ENCODE peak calls at places on chromosomes 7 and 10, in nine cellular contexts. W is transverse colon, G is astrocyte, U is body of pancreas, R is right atrium auricular region, J is pancreas, K is fibroblast of lung, Z is IMR-90, T is spleen. Y is an unnamed sample. For H3K4me1 and H3K9me3, the result is how much of the 10 kb centered on the place peaks cover.

GRCh38 chr7:27161214-27161720 is 4.1 kb downstream of the HOXA9 start:
- DNase-seq in W (peak), G (no peak), U (no peak), R (no peak), J (peak), K (no peak), Z (no peak), T (peak), Y (no peak)

GRCh38 chr10:44399478-44400451 is 14.9 kb upstream of the CXCL12 start:
- DNase-seq in W (no peak), G (no peak), U (no peak), R (peak), J (no peak), K (no peak), Z (no peak), T (peak), Y (no peak)

GRCh38 chr7:1667566-1668485 is 2.3 kb upstream of the ELFN1 start:
- DNase-seq in W (no peak), G (no peak), U (peak), R (no peak), J (peak), K (no peak), Z (no peak), T (peak), Y (no peak)

GRCh38 chr7:54663186-54663585 is 95.8 kb downstream of the SEC61G start:
- DNase-seq in W (no peak), G (no peak), U (no peak), R (no peak), J (no peak), K (no peak), Z (no peak), T (no peak), Y (no peak)

GRCh38 chr7:76282344-76283253 is 19.9 kb upstream of the HSPB1 start:
- DNase-seq in W (no peak), G (no peak), U (peak), R (no peak), J (peak), K (peak), Z (no peak), T (no peak), Y (peak)

GRCh38 chr7:132145466-132145865 is 430.8 kb downstream of the PLXNA4 start:
- DNase-seq in W (no peak), G (peak), U (no peak), R (peak), J (no peak), K (peak), Z (peak), T (no peak), Y (no peak)

GRCh38 chr10:24349379-24350110 is 140.6 kb downstream of the KIAA1217 start:
- DNase-seq in W (no peak), G (peak), U (no peak), R (no peak), J (no peak), K (peak), Z (peak), T (no peak), Y (no peak)

GRCh38 chr10:68598978-68599753 is 39.0 kb downstream of the TET1 start:
- DNase-seq in W (peak), G (peak), U (peak), R (no peak), J (peak), K (peak), Z (peak), T (peak), Y (no peak)

GRCh38 chr10:46017733-46018132 is 12.7 kb downstream of the NCOA4 start:
- DNase-seq in W (no peak), G (no peak), U (no peak), R (no peak), J (no peak), K (no peak), Z (no peak), T (no peak), Y (no peak)

GRCh38 chr7:83947260-83947659 is 247.3 kb downstream of the SEMA3A start:
- DNase-seq in W (peak), G (no peak), U (peak), R (no peak), J (no peak), K (no peak), Z (no peak), T (no peak), Y (no peak)

GRCh38 chr7:102080371-102081243 is 206.1 kb upstream of the SH2B2 start:
- DNase-seq in W (no peak), G (no peak), U (no peak), R (no peak), J (no peak), K (no peak), Z (no peak), T (peak), Y (no peak)

GRCh38 chr10:103980246-103980906 is 13.4 kb downstream of the SLK start:
- DNase-seq in W (no peak), G (no peak), U (no peak), R (no peak), J (no peak), K (peak), Z (peak), T (no peak), Y (no peak)

GRCh38 chr10:93993782-93994668 is at the start of gene PLCE1:
- DNase-seq in W (peak), G (no peak), U (peak), R (no peak), J (peak), K (peak), Z (peak), T (peak), Y (no peak)

GRCh38 chr7:15783971-15784693 is 97.6 kb upstream of the MEOX2 start:
- DNase-seq in W (no peak), G (no peak), U (no peak), R (no peak), J (no peak), K (no peak), Z (no peak), T (no peak), Y (no peak)

GRCh38 chr10:29647483-29647882 is 12.7 kb upstream of the SVIL start:
- DNase-seq in W (no peak), G (no peak), U (no peak), R (no peak), J (no peak), K (no peak), Z (no peak), T (no peak), Y (no peak)

GRCh38 chr10:75013007-75013406 is 98.4 kb upstream of the SAMD8 start:
- DNase-seq in W (no peak), G (no peak), U (no peak), R (no peak), J (no peak), K (no peak), Z (no peak), T (no peak), Y (no peak)

GRCh38 chr10:75012471-75012870 is 99.0 kb upstream of the SAMD8 start:
- DNase-seq in W (no peak), G (no peak), U (no peak), R (no peak), J (no peak), K (no peak), Z (no peak), T (no peak), Y (no peak)

GRCh38 chr10:75014516-75015230 is 96.8 kb upstream of the SAMD8 start:
- DNase-seq in W (no peak), G (no peak), U (no peak), R (no peak), J (no peak), K (no peak), Z (no peak), T (no peak), Y (no peak)

GRCh38 chr10:75015440-75015839 is 96.0 kb upstream of the SAMD8 start:
- DNase-seq in W (no peak), G (no peak), U (no peak), R (no peak), J (no peak), K (no peak), Z (no peak), T (no peak), Y (no peak)

GRCh38 chr10:75013522-75013921 is 97.9 kb upstream of the SAMD8 start:
- DNase-seq in W (no peak), G (no peak), U (no peak), R (no peak), J (no peak), K (no peak), Z (no peak), T (no peak), Y (no peak)
- H3K4me1 ChIP-seq in W (under half), G (under half), U (under half), R (under half), J (under half), K (under half), Z (under half), T (half or more), Y (under half)

GRCh38 chr7:31856366-31856765 is 169.4 kb downstream of the PPP1R17 start:
- DNase-seq in W (no peak), G (no peak), U (no peak), R (no peak), J (no peak), K (no peak), Z (no peak), T (no peak), Y (no peak)
- H3K9me3 ChIP-seq in W (under half), G (under half), U (under half), R (under half), J (under half), K (under half), Z (under half), T (under half), Y (under half)

GRCh38 chr10:34364253-34365037 is 450.7 kb downstream of the PARD3 start:
- DNase-seq in W (no peak), G (peak), U (no peak), R (no peak), J (no peak), K (peak), Z (no peak), T (no peak), Y (no peak)
- H3K27ac ChIP-seq in W (no peak), G (no peak), U (no peak), R (no peak), J (no peak), K (no peak), Z (no peak), T (no peak), Y (no peak)

GRCh38 chr10:89283174-89283987 is 18.5 kb upstream of the IFIT2 start:
- DNase-seq in W (no peak), G (peak), U (no peak), R (no peak), J (no peak), K (peak), Z (peak), T (no peak), Y (no peak)

GRCh38 chr10:89279449-89279869 is 22.4 kb upstream of the IFIT2 start:
- DNase-seq in W (no peak), G (peak), U (peak), R (no peak), J (peak), K (peak), Z (no peak), T (no peak), Y (no peak)

GRCh38 chr10:89280501-89280900 is 21.3 kb upstream of the IFIT2 start:
- DNase-seq in W (no peak), G (no peak), U (no peak), R (no peak), J (no peak), K (no peak), Z (no peak), T (no peak), Y (no peak)

GRCh38 chr10:89283988-89284475 is 17.8 kb upstream of the IFIT2 start:
- DNase-seq in W (peak), G (peak), U (peak), R (peak), J (no peak), K (peak), Z (peak), T (no peak), Y (no peak)

DNA sequence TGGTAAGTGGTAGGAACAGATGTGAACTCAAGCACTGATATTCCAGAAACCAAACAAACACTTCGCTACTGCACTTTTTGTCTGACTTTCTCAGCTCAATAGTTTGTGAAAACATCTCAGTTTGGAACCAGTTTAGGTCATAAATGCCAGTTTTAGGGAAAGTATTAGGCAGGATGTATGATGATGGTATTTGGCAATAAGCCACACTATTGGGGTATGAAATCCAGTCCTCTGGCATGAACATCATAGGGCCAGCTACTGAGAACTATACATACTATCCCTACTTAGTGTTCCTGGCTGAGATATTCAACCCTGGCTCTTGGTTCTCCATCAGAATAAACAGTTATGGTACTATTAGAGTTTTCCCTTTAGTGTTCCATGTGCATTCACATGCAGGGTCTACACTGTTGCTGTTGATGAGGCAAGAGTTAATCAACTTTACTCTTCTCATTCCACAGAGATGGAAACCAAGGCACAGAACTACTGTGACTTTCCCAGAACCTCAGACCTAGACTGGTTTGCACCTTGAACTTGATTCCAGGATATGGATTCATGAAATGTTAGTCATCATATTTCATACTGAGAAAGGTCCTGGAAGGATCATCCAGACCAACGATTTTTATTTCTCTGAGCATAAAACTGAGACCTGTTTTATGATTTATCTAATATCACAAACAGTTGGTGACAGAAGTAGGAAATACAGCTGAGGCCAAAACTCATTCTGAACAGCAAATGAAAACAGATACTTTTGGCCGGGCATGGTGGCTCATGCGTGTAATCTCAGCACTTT is 20.0 kb upstream of the IFIT2 start:
- DNase-seq in W (no peak), G (no peak), U (no peak), R (no peak), J (no peak), K (no peak), Z (no peak), T (no peak), Y (no peak)
- H3K4me1 ChIP-seq in W (under half), G (under half), U (under half), R (under half), J (under half), K (under half), Z (under half), T (under half), Y (under half)

GRCh38 chr7:158274404-158274811 is 313.2 kb downstream of the PTPRN2 start:
- DNase-seq in W (no peak), G (no peak), U (no peak), R (no peak), J (no peak), K (no peak), Z (no peak), T (peak), Y (no peak)
- H3K9me3 ChIP-seq in W (under half), G (under half), U (under half), R (under half), J (under half), K (under half), Z (half or more), T (under half), Y (under half)

DNA sequence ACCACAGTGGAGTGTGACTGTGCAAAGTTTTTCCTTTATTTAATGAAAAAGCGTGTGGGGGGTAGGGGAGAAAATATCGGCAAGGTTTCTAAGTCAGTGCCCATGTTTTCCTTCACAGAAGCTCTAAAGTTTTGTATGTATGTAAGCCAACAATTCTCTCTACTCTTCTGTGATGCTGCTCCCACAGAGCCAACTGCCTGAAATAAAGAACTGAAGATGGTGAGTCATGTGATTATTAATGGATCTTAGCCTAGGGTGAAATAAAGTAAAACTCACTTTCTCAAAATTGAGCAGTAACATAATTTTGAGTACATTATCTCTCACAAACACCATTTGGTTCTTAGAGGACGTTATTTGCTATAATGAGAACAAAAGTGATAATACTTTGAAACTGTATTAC is 143.7 kb downstream of the ELMO1 start:
- DNase-seq in W (no peak), G (no peak), U (no peak), R (no peak), J (no peak), K (no peak), Z (no peak), T (no peak), Y (no peak)
- H3K27ac ChIP-seq in W (no peak), G (no peak), U (no peak), R (no peak), J (no peak), K (no peak), Z (no peak), T (no peak), Y (no peak)

GRCh38 chr10:119306964-119307363 is 99.6 kb downstream of the GRK5 start:
- DNase-seq in W (no peak), G (peak), U (no peak), R (no peak), J (no peak), K (peak), Z (peak), T (no peak), Y (no peak)

GRCh38 chr10:119308556-119309422 is 101.4 kb downstream of the GRK5 start:
- DNase-seq in W (no peak), G (no peak), U (no peak), R (no peak), J (no peak), K (no peak), Z (no peak), T (no peak), Y (no peak)

GRCh38 chr10:119308089-119308488 is 100.7 kb downstream of the GRK5 start:
- DNase-seq in W (no peak), G (no peak), U (no peak), R (no peak), J (no peak), K (no peak), Z (no peak), T (no peak), Y (no peak)

GRCh38 chr10:119310807-119311206 is 103.4 kb downstream of the GRK5 start:
- DNase-seq in W (no peak), G (no peak), U (no peak), R (no peak), J (no peak), K (no peak), Z (no peak), T (peak), Y (no peak)

GRCh38 chr10:119309423-119309770 is 102.0 kb downstream of the GRK5 start:
- DNase-seq in W (no peak), G (no peak), U (no peak), R (no peak), J (no peak), K (no peak), Z (no peak), T (no peak), Y (no peak)
- H3K4me1 ChIP-seq in W (under half), G (under half), U (under half), R (under half), J (under half), K (under half), Z (under half), T (half or more), Y (under half)

DNA sequence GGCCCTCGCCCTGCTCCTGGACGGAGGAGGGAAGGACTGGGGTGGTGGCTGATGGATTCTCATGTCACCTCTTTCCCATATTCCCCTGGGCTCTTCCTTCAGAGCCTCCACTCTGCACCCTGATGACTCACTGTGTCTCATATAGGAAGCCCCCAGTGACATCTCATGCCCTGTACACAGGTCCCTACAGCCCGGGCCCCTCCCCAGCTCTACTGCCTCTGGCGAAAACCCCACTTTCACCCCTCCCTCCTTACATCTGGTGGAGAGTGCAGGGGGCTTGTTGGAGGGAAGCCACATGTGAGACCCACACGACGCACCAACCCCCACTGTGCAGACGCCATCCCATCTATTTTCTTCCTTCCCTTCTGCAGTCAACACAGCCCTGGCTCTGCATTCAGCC is 72.8 kb upstream of the ZNF479 start:
- DNase-seq in W (no peak), G (no peak), U (no peak), R (no peak), J (no peak), K (no peak), Z (no peak), T (peak), Y (no peak)
- H3K9me3 ChIP-seq in W (under half), G (under half), U (under half), R (under half), J (under half), K (under half), Z (under half), T (half or more), Y (under half)

GRCh38 chr7:130417215-130417614 is 23.6 kb downstream of the CEP41 start:
- DNase-seq in W (no peak), G (no peak), U (no peak), R (no peak), J (no peak), K (no peak), Z (no peak), T (no peak), Y (no peak)
- H3K27ac ChIP-seq in W (no peak), G (no peak), U (no peak), R (no peak), J (no peak), K (no peak), Z (no peak), T (no peak), Y (no peak)